ENCODE peak calls at places on chromosomes 11 and 22, in four cellular contexts. X, Q, A and D are unnamed samples.

GRCh38 chr11:75191330-75191717 is 40.4 kb downstream of the SLCO2B1 start:
- DNase-seq in X (no peak), Q (no peak), A (no peak), D (no peak)

GRCh38 chr22:49404576-49405199 is 423.0 kb downstream of the BRD1 start:
- DNase-seq in X (no peak), Q (no peak), A (no peak), D (no peak)

GRCh38 chr11:15815246-15816209 is 540.8 kb downstream of the SOX6 start:
- DNase-seq in X (no peak), Q (no peak), A (no peak), D (no peak)

GRCh38 chr11:128837627-128838026 is 29.5 kb downstream of the KCNJ1 start:
- DNase-seq in X (no peak), Q (no peak), A (no peak), D (no peak)

GRCh38 chr11:84549221-84549620 is 1077.9 kb downstream of the DLG2 start:
- DNase-seq in X (no peak), Q (no peak), A (no peak), D (no peak)

GRCh38 chr11:85423331-85423730 is 203.8 kb downstream of the DLG2 start:
- DNase-seq in X (no peak), Q (no peak), A (no peak), D (no peak)

GRCh38 chr22:46797355-46797754 is 34.9 kb downstream of the TBC1D22A start:
- DNase-seq in X (no peak), Q (peak; percentile 12), A (no peak), D (no peak)

GRCh38 chr11:125140251-125140650 is 24.3 kb upstream of the PKNOX2 start:
- DNase-seq in X (no peak), Q (no peak), A (no peak), D (no peak)

GRCh38 chr11:120940297-120940847 is 83.5 kb upstream of the TBCEL start:
- DNase-seq in X (no peak), Q (no peak), A (no peak), D (no peak)

GRCh38 chr11:1092919-1093318 is 18.2 kb downstream of the MUC2 start:
- DNase-seq in X (no peak), Q (no peak), A (no peak), D (no peak)

GRCh38 chr11:83004855-83005556 is 66.7 kb downstream of the RAB30 start:
- DNase-seq in X (no peak), Q (no peak), A (no peak), D (no peak)

GRCh38 chr11:101306721-101307120 is 177.1 kb upstream of the PGR start:
- DNase-seq in X (no peak), Q (no peak), A (no peak), D (no peak)

GRCh38 chr11:30412509-30412908 is 89.6 kb downstream of the ARL14EP start:
- DNase-seq in X (no peak), Q (no peak), A (no peak), D (no peak)

GRCh38 chr11:119335091-119335654 is 846 bp downstream of the RNF26 start:
- DNase-seq in X (no peak), Q (no peak), A (no peak), D (no peak)

GRCh38 chr11:82557274-82557673 is 176.4 kb downstream of the FAM181B start:
- DNase-seq in X (no peak), Q (no peak), A (no peak), D (no peak)

GRCh38 chr11:56783448-56784041 is 35.0 kb upstream of the OR9G4 start:
- DNase-seq in X (peak; percentile 15), Q (peak; percentile 49), A (no peak), D (peak; percentile 52)

GRCh38 chr11:72921028-72921716 is 107.0 kb downstream of the ATG16L2 start:
- DNase-seq in X (no peak), Q (no peak), A (no peak), D (no peak)

GRCh38 chr11:75388386-75389275 is 10.7 kb upstream of the RPS3 start:
- DNase-seq in X (peak; percentile 82), Q (peak; percentile 76), A (peak; percentile 77), D (peak; percentile 81)

GRCh38 chr11:36288442-36289225 is 590 bp downstream of the COMMD9 start:
- DNase-seq in X (peak; percentile 19), Q (no peak), A (no peak), D (no peak)

GRCh38 chr11:1335811-1336761 is 26.7 kb upstream of the TOLLIP start:
- DNase-seq in X (peak; percentile 75), Q (peak; percentile 26), A (peak; percentile 65), D (no peak)

GRCh38 chr11:11291432-11292015 is 61.5 kb downstream of the CSNK2A3 start:
- DNase-seq in X (no peak), Q (peak; percentile 19), A (no peak), D (no peak)

GRCh38 chr11:68974421-68975194 is 6.2 kb downstream of the MRGPRD start:
- DNase-seq in X (peak; percentile 76), Q (no peak), A (peak; percentile 63), D (peak; percentile 77)

GRCh38 chr11:110230377-110230776 is 66.0 kb downstream of the RDX start:
- DNase-seq in X (no peak), Q (peak; percentile 3), A (no peak), D (no peak)

GRCh38 chr11:95095858-95096587 is 6.4 kb downstream of the ENDOD1 start:
- DNase-seq in X (no peak), Q (no peak), A (no peak), D (no peak)

GRCh38 chr11:114586797-114587196 is 8.8 kb downstream of the NXPE4 start:
- DNase-seq in X (no peak), Q (no peak), A (no peak), D (no peak)

GRCh38 chr11:94028436-94028835 is 7.3 kb downstream of the HEPHL1 start:
- DNase-seq in X (no peak), Q (no peak), A (no peak), D (no peak)

GRCh38 chr11:101586965-101587364 is 3.2 kb upstream of the TRPC6 start:
- DNase-seq in X (no peak), Q (no peak), A (no peak), D (no peak)

GRCh38 chr11:11148104-11148509 is 204.9 kb downstream of the CSNK2A3 start:
- DNase-seq in X (peak; percentile 15), Q (no peak), A (peak; percentile 60), D (no peak)

GRCh38 chr11:48002565-48002964 is 22.2 kb downstream of the PTPRJ start:
- DNase-seq in X (no peak), Q (no peak), A (no peak), D (no peak)

GRCh38 chr11:12409621-12410005 is 32.2 kb downstream of the PARVA start:
- DNase-seq in X (no peak), Q (no peak), A (no peak), D (no peak)

GRCh38 chr22:22942511-22943329 is 55.1 kb downstream of the IGLL5 start:
- DNase-seq in X (peak; percentile 99), Q (peak; percentile 44), A (peak; percentile 91), D (peak; percentile 59)

GRCh38 chr11:13338437-13339069 is 61.0 kb downstream of the BMAL1 start:
- DNase-seq in X (peak; percentile 15), Q (no peak), A (no peak), D (no peak)

GRCh38 chr11:64244966-64245365 is 1.8 kb downstream of the PPP1R14B start:
- DNase-seq in X (no peak), Q (no peak), A (no peak), D (no peak)

GRCh38 chr11:128653828-128654231 is 40.0 kb upstream of the FLI1 start:
- DNase-seq in X (no peak), Q (no peak), A (peak; percentile 57), D (no peak)

GRCh38 chr11:2579315-2580060 is 120.3 kb downstream of the KCNQ1OT1 start:
- DNase-seq in X (no peak), Q (no peak), A (no peak), D (no peak)

GRCh38 chr22:37998543-37998942 is 14.2 kb upstream of the SOX10 start:
- DNase-seq in X (no peak), Q (peak; percentile 61), A (no peak), D (no peak)

GRCh38 chr11:67302571-67303131 is 679 bp upstream of the SSH3 start:
- DNase-seq in X (no peak), Q (no peak), A (peak; percentile 84), D (no peak)

GRCh38 chr11:67301313-67301921 is 1.9 kb upstream of the SSH3 start:
- DNase-seq in X (no peak), Q (no peak), A (no peak), D (no peak)

GRCh38 chr11:67303132-67303988 is at the start of gene SSH3:
- DNase-seq in X (no peak), Q (peak; percentile 56), A (peak; percentile 69), D (peak; percentile 42)

GRCh38 chr11:67300756-67301312 is 2.5 kb upstream of the SSH3 start:
- DNase-seq in X (no peak), Q (no peak), A (no peak), D (no peak)

GRCh38 chr11:67301951-67302516 is 1.3 kb upstream of the SSH3 start:
- DNase-seq in X (no peak), Q (no peak), A (peak; percentile 75), D (no peak)
- TF ChIP-seq FOSL1 in X (no peak), Q (no peak), A (no peak), D (no peak)

GRCh38 chr22:33124471-33124870 is 66.3 kb upstream of the SYN3 start:
- DNase-seq in X (no peak), Q (no peak), A (no peak), D (no peak)
- TF ChIP-seq ATF3 in X (no peak), Q (no peak), A (no peak), D (no peak)

GRCh38 chr22:44920183-44920582 is 89.6 kb downstream of the PHF21B start:
- DNase-seq in X (no peak), Q (no peak), A (no peak), D (no peak)

GRCh38 chr22:44919691-44920090 is 90.1 kb downstream of the PHF21B start:
- DNase-seq in X (no peak), Q (no peak), A (no peak), D (no peak)

GRCh38 chr22:44918166-44918924 is 91.5 kb downstream of the PHF21B start:
- DNase-seq in X (no peak), Q (no peak), A (no peak), D (no peak)

GRCh38 chr22:44917372-44918165 is 92.2 kb downstream of the PHF21B start:
- DNase-seq in X (no peak), Q (no peak), A (no peak), D (no peak)

GRCh38 chr22:44918925-44919392 is 90.8 kb downstream of the PHF21B start:
- DNase-seq in X (no peak), Q (no peak), A (no peak), D (no peak)
- TF ChIP-seq YY1 in X (no peak), Q (no peak), A (no peak), D (no peak)

GRCh38 chr11:14669958-14670357 is 26.4 kb downstream of the PDE3B start:
- DNase-seq in X (no peak), Q (peak; percentile 69), A (no peak), D (no peak)

GRCh38 chr11:14676068-14676467 is 32.5 kb downstream of the PDE3B start:
- DNase-seq in X (no peak), Q (peak; percentile 77), A (no peak), D (no peak)

GRCh38 chr11:14673824-14674432 is 30.3 kb downstream of the PDE3B start:
- DNase-seq in X (no peak), Q (no peak), A (no peak), D (no peak)

GRCh38 chr11:14669499-14669898 is 25.9 kb downstream of the PDE3B start:
- DNase-seq in X (no peak), Q (no peak), A (no peak), D (no peak)

DNA sequence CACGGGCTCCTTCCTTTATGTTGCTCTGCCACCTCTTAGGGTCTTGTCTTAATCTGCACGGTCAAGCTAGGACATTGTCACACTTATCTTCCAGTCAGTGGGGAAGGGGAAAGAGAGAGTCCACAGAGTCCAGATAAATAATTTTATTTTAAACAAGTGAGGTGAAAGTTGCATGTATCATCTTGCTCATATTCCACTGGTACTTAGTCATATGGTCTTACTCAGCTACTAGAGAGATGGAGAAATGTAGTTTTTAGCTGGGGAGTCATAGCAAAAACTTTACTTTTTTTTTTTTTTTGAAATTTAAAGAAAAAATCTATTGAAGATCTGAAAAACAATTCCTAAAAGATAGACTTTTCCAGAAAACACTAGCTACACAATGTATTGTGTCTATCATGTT is 29.0 kb downstream of the PDE3B start:
- DNase-seq in X (no peak), Q (no peak), A (no peak), D (no peak)
- TF ChIP-seq FOSL1 in X (no peak), Q (no peak), A (no peak), D (no peak)